ENCODE peak calls at places on chromosomes 6 and 20, in five cellular contexts. B, A, L, O and F are unnamed samples.
A peak's percentile ranks its signal among the peaks of the same experiment; 100 is the strongest.

GRCh38 chr6:74277749-74278148 is 581.7 kb downstream of the CD109 start:
- DNase-seq in B (no peak), A (no peak), L (no peak), O (peak; percentile 22), F (no peak)

GRCh38 chr6:33156964-33157363 is 35.3 kb downstream of the COL11A2 start:
- DNase-seq in B (no peak), A (peak; percentile 31), L (no peak), O (no peak), F (no peak)

GRCh38 chr20:25058051-25058796 is at the start of gene ACSS1:
- DNase-seq in B (peak; percentile 70), A (no peak), L (peak; percentile 80), O (peak; percentile 33), F (peak; percentile 96)

GRCh38 chr6:3457710-3458605 is 1.1 kb upstream of the SLC22A23 start:
- DNase-seq in B (peak; percentile 77), A (peak; percentile 37), L (no peak), O (peak; percentile 58), F (no peak)

GRCh38 chr6:89894169-89894568 is at the start of gene GJA10:
- DNase-seq in B (no peak), A (no peak), L (no peak), O (no peak), F (no peak)

GRCh38 chr6:169829786-169830185 is 78.4 kb downstream of the ERMARD start:
- DNase-seq in B (no peak), A (no peak), L (no peak), O (no peak), F (peak; percentile 62)

GRCh38 chr20:4135385-4136077 is 120.2 kb upstream of the RNF24 start:
- DNase-seq in B (peak; percentile 64), A (peak; percentile 99), L (no peak), O (no peak), F (no peak)

GRCh38 chr6:131782764-131783163 is 25.1 kb upstream of the ENPP1 start:
- DNase-seq in B (no peak), A (no peak), L (no peak), O (no peak), F (no peak)

GRCh38 chr20:43322851-43323250 is 133.1 kb upstream of the PTPRT start:
- DNase-seq in B (no peak), A (no peak), L (no peak), O (no peak), F (no peak)

GRCh38 chr6:13865132-13865531 is 50.8 kb upstream of the MCUR1 start:
- DNase-seq in B (no peak), A (no peak), L (no peak), O (no peak), F (no peak)

GRCh38 chr6:63663147-63663877 is 27.7 kb downstream of the PHF3 start:
- DNase-seq in B (no peak), A (no peak), L (no peak), O (no peak), F (no peak)

GRCh38 chr6:122947355-122947754 is 48.7 kb upstream of the CLVS2 start:
- DNase-seq in B (peak; percentile 22), A (no peak), L (no peak), O (no peak), F (no peak)

GRCh38 chr6:140311146-140311545 is 936.7 kb upstream of the CITED2 start:
- DNase-seq in B (no peak), A (no peak), L (no peak), O (no peak), F (no peak)

GRCh38 chr6:34115396-34116314 is 30.2 kb downstream of the GRM4 start:
- DNase-seq in B (no peak), A (no peak), L (no peak), O (no peak), F (no peak)

GRCh38 chr6:1911476-1911875 is 301.8 kb downstream of the FOXC1 start:
- DNase-seq in B (no peak), A (no peak), L (no peak), O (no peak), F (no peak)
- H3K27ac ChIP-seq in B (no peak overlapping the region), A (no peak overlapping the region), L (no peak overlapping the region), O (no peak overlapping the region), F (no peak overlapping the region)

GRCh38 chr6:36666726-36667591 is 11.6 kb upstream of the CDKN1A start:
- DNase-seq in B (peak; percentile 47), A (peak; percentile 93), L (peak; percentile 81), O (peak; percentile 87), F (peak; percentile 85)
- TF ChIP-seq POLR2AphosphoS5 in B (no peak), A (peak; percentile 52), L (peak; percentile 66), O (no peak), F (peak; percentile 71)

GRCh38 chr20:63735859-63736718 is at the start of gene LIME1:
- DNase-seq in B (peak; percentile 71), A (no peak), L (peak; percentile 60), O (no peak), F (peak; percentile 92)
- TF ChIP-seq POLR2A in B (no peak), A (no peak), L (no peak), O (no peak), F (no peak)

GRCh38 chr6:142781124-142781523 is 163.9 kb downstream of the HIVEP2 start:
- DNase-seq in B (no peak), A (no peak), L (no peak), O (no peak), F (no peak)
- H3K27ac ChIP-seq in B (no peak overlapping the region), A (no peak overlapping the region), L (no peak overlapping the region), O (no peak overlapping the region), F (no peak overlapping the region)